ENCODE peak calls at places on chromosomes 2 and 18, in four cellular contexts. One of them, this sample, is unnamed.

GRCh38 chr2:12791906-12792305 is 75.2 kb downstream of the TRIB2 start:
- DNase-seq in Panc1: no peak
- DNase-seq in PC-3: no peak
- DNase-seq in HL-60: no peak
- DNase-seq in this sample: no peak

GRCh38 chr2:222399038-222399783 is 25.1 kb upstream of the SGPP2 start:
- DNase-seq in PC-3: no peak
- DNase-seq in Panc1: no peak
- DNase-seq in HL-60: no peak
- DNase-seq in this sample: no peak

GRCh38 chr2:238141541-238142318 is 3.3 kb downstream of the KLHL30 start:
- DNase-seq in HL-60: peak; percentile 73
- DNase-seq in Panc1: peak; percentile 47
- DNase-seq in PC-3: peak; percentile 86
- DNase-seq in this sample: no peak

GRCh38 chr2:23606968-23607367 is 222.0 kb downstream of the KLHL29 start:
- DNase-seq in Panc1: no peak
- DNase-seq in HL-60: no peak
- DNase-seq in PC-3: peak; percentile 51
- DNase-seq in this sample: no peak

GRCh38 chr2:177692828-177693269 is 300.3 kb downstream of the AGPS start:
- DNase-seq in HL-60: no peak
- DNase-seq in Panc1: no peak
- DNase-seq in PC-3: peak; percentile 63
- DNase-seq in this sample: no peak

GRCh38 chr2:96859338-96859649 is 1.5 kb upstream of the ANKRD39 start:
- DNase-seq in Panc1: no peak
- DNase-seq in HL-60: no peak
- DNase-seq in PC-3: no peak
- DNase-seq in this sample: no peak

GRCh38 chr2:11808016-11808400 is 61.6 kb downstream of the LPIN1 start:
- DNase-seq in HL-60: no peak
- DNase-seq in PC-3: no peak
- DNase-seq in Panc1: no peak
- DNase-seq in this sample: no peak

GRCh38 chr2:212962691-212963090 is 188.7 kb downstream of the IKZF2 start:
- DNase-seq in HL-60: no peak
- DNase-seq in Panc1: no peak
- DNase-seq in PC-3: no peak
- DNase-seq in this sample: no peak

GRCh38 chr2:204665244-204665643 is 120.0 kb downstream of the PARD3B start:
- DNase-seq in PC-3: peak; percentile 67
- DNase-seq in Panc1: no peak
- DNase-seq in HL-60: no peak
- DNase-seq in this sample: no peak

GRCh38 chr2:74472086-74472944 is at the start of gene MRPL53:
- DNase-seq in PC-3: peak; percentile 94
- DNase-seq in HL-60: peak; percentile 96
- DNase-seq in Panc1: peak; percentile 80
- DNase-seq in this sample: peak; percentile 92

GRCh38 chr2:172643142-172643541 is 87.3 kb downstream of the PDK1 start:
- DNase-seq in HL-60: no peak
- DNase-seq in Panc1: no peak
- DNase-seq in PC-3: peak; percentile 90
- DNase-seq in this sample: no peak

GRCh38 chr2:108324531-108325256 is 36.0 kb downstream of the SULT1C2 start:
- DNase-seq in PC-3: peak; percentile 46
- DNase-seq in Panc1: no peak
- DNase-seq in HL-60: no peak
- DNase-seq in this sample: no peak

GRCh38 chr2:149428783-149429182 is 98.4 kb downstream of the LYPD6 start:
- DNase-seq in HL-60: no peak
- DNase-seq in Panc1: no peak
- DNase-seq in PC-3: no peak
- DNase-seq in this sample: no peak

GRCh38 chr18:24827500-24827899 is 367.1 kb downstream of the HRH4 start:
- DNase-seq in Panc1: no peak
- DNase-seq in PC-3: no peak
- DNase-seq in HL-60: no peak
- DNase-seq in this sample: no peak

GRCh38 chr2:148602918-148603561 is 41.5 kb upstream of the EPC2 start:
- DNase-seq in Panc1: no peak
- DNase-seq in PC-3: no peak
- DNase-seq in HL-60: no peak
- DNase-seq in this sample: no peak

GRCh38 chr2:170165129-170165528 is 12.8 kb upstream of the MYO3B start:
- DNase-seq in HL-60: no peak
- DNase-seq in Panc1: no peak
- DNase-seq in PC-3: peak; percentile 76
- DNase-seq in this sample: no peak

GRCh38 chr2:9473985-9474360 is 378 bp upstream of the IAH1 start:
- DNase-seq in PC-3: no peak
- DNase-seq in HL-60: peak; percentile 7
- DNase-seq in Panc1: no peak
- DNase-seq in this sample: no peak

GRCh38 chr2:85992611-85993010 is 103.8 kb upstream of the ST3GAL5 start:
- DNase-seq in Panc1: no peak
- DNase-seq in HL-60: no peak
- DNase-seq in PC-3: no peak
- DNase-seq in this sample: no peak

GRCh38 chr2:100283724-100284501 is 38.4 kb downstream of the LONRF2 start:
- DNase-seq in HL-60: no peak
- DNase-seq in PC-3: peak; percentile 33
- DNase-seq in Panc1: no peak
- DNase-seq in this sample: no peak

GRCh38 chr2:60569680-60570111 is 16.2 kb upstream of the BCL11A start:
- DNase-seq in Panc1: no peak
- DNase-seq in PC-3: no peak
- DNase-seq in HL-60: peak; percentile 35
- DNase-seq in this sample: no peak
- H3K4me3 ChIP-seq in Panc1: peak overlapping the region; percentile 16
- H3K4me3 ChIP-seq in PC-3: no peak overlapping the region
- H3K4me3 ChIP-seq in HL-60: peak overlapping the region; percentile 5
- H3K4me3 ChIP-seq in this sample: peak overlapping the region; percentile 18

DNA sequence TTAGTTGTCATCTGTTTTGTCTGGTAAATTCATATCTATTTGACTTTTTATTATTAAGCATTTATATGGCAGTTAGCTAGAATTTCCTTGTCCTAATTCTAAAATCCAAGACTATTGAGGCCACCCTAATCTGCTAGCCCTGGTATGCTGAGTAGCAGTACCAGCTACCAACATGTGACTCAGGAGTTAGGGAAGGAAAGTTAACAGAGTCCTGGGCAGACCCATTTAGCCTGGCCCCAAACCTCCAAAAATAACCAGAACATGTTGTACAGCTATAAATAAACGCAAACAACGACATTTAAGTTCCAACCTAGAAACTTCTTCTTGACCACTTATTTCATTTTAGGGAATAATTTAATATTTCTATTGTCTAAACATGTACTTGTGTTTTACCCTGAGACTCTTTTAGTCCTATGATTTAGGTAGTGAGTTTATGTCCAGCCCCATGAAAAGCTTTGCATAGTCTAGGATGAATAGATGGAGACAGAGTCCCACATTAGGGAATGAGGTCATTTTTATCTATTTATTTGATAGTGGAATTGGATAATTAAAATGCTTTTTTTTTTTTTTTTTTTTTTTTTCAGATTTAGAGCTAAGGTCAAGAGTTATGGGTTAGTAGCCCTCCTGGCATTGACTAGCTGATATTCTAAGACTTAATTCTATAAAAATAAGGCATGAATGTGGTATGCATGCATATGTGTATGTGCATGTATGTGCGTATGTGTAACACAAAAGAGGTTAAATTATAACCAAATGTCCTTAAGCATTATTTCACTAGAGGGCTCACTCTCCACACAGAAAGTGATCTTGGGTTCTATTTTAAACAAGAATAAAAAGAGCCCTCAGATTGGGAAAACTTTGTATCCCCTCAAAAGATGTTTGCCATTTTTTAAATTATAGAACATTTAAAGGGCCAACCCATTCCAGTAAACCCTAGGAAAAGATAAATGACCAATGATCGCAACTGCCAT is 160.0 kb upstream of the MAPRE2 start:
- DNase-seq in Panc1: no peak
- DNase-seq in HL-60: no peak
- DNase-seq in PC-3: no peak
- DNase-seq in this sample: no peak
- TF ChIP-seq CTCF in Panc1: peak; percentile 34
- TF ChIP-seq CTCF in HL-60: no peak
- TF ChIP-seq CTCF in PC-3: peak; percentile 30
- TF ChIP-seq CTCF in this sample: no peak

GRCh38 chr2:124025896-124026295 is 809 bp downstream of the CNTNAP5 start:
- DNase-seq in Panc1: no peak
- DNase-seq in PC-3: no peak
- DNase-seq in HL-60: no peak
- DNase-seq in this sample: no peak

GRCh38 chr2:124027182-124027581 is 2.1 kb downstream of the CNTNAP5 start:
- DNase-seq in Panc1: peak; percentile 33
- DNase-seq in HL-60: peak; percentile 14
- DNase-seq in PC-3: peak; percentile 75
- DNase-seq in this sample: no peak

GRCh38 chr2:124018894-124019293 is 6.2 kb upstream of the CNTNAP5 start:
- DNase-seq in PC-3: peak; percentile 36
- DNase-seq in Panc1: no peak
- DNase-seq in HL-60: no peak
- DNase-seq in this sample: no peak

GRCh38 chr2:124025349-124025720 is 248 bp downstream of the CNTNAP5 start:
- DNase-seq in HL-60: no peak
- DNase-seq in Panc1: no peak
- DNase-seq in PC-3: no peak
- DNase-seq in this sample: no peak

GRCh38 chr2:124024491-124025348 is at the start of gene CNTNAP5:
- DNase-seq in Panc1: no peak
- DNase-seq in PC-3: no peak
- DNase-seq in HL-60: peak; percentile 3
- DNase-seq in this sample: no peak
- H3K4me3 ChIP-seq in Panc1: no peak within 1 kb of the TSS
- H3K4me3 ChIP-seq in PC-3: no peak within 1 kb of the TSS
- H3K4me3 ChIP-seq in HL-60: no peak within 1 kb of the TSS
- H3K4me3 ChIP-seq in this sample: no peak within 1 kb of the TSS

DNA sequence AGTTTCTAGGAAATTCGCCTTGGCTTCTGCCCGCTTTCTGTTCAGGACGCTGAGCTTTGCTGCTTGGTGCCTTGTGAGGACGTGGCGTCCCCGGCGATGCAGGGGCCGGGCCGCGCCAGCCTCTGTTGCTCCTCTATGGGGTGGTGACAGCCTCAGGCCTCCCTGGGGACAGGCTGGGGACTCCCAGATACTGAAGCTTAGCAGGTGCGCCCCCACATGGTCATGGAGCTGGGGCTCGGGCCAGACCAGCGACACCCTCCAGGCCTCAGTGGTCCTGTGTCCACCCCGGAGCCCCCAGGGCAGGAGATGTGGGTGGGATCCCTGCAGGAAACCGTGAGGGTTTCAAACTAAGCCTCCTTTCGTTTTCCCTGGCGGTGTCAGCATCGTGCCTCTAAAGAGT is 29.2 kb downstream of the KCNG2 start:
- DNase-seq in HL-60: no peak
- DNase-seq in PC-3: no peak
- DNase-seq in Panc1: no peak
- DNase-seq in this sample: no peak
- TF ChIP-seq CTCF in HL-60: no peak
- TF ChIP-seq CTCF in PC-3: peak; percentile 14
- TF ChIP-seq CTCF in Panc1: no peak
- TF ChIP-seq CTCF in this sample: peak; percentile 2

GRCh38 chr18:23135679-23136325 is 517 bp downstream of the CABLES1 start:
- DNase-seq in Panc1: no peak
- DNase-seq in HL-60: peak; percentile 39
- DNase-seq in PC-3: peak; percentile 43
- DNase-seq in this sample: no peak
- H3K4me3 ChIP-seq in Panc1: peak overlapping the region; percentile 69
- H3K4me3 ChIP-seq in HL-60: peak overlapping the region; percentile 61
- H3K4me3 ChIP-seq in PC-3: peak overlapping the region; percentile 76
- H3K4me3 ChIP-seq in this sample: peak overlapping the region; percentile 70

GRCh38 chr18:45342653-45343052 is 272.6 kb upstream of the SLC14A2 start:
- DNase-seq in PC-3: no peak
- DNase-seq in HL-60: no peak
- DNase-seq in Panc1: no peak
- DNase-seq in this sample: no peak

GRCh38 chr18:45342166-45342565 is 273.1 kb upstream of the SLC14A2 start:
- DNase-seq in Panc1: no peak
- DNase-seq in PC-3: no peak
- DNase-seq in HL-60: no peak
- DNase-seq in this sample: no peak

GRCh38 chr18:45339819-45340550 is 275.3 kb upstream of the SLC14A2 start:
- DNase-seq in HL-60: no peak
- DNase-seq in Panc1: no peak
- DNase-seq in PC-3: peak; percentile 40
- DNase-seq in this sample: no peak

GRCh38 chr18:45340884-45341283 is 274.4 kb upstream of the SLC14A2 start:
- DNase-seq in PC-3: peak; percentile 71
- DNase-seq in HL-60: no peak
- DNase-seq in Panc1: no peak
- DNase-seq in this sample: no peak

GRCh38 chr18:45341454-45341853 is 273.8 kb upstream of the SLC14A2 start:
- DNase-seq in Panc1: no peak
- DNase-seq in HL-60: no peak
- DNase-seq in PC-3: no peak
- DNase-seq in this sample: no peak
- TF ChIP-seq CTCF in Panc1: no peak
- TF ChIP-seq CTCF in HL-60: no peak
- TF ChIP-seq CTCF in PC-3: no peak
- TF ChIP-seq CTCF in this sample: peak; percentile 14

GRCh38 chr2:114762986-114763385 is 320.5 kb downstream of the DPP10 start:
- DNase-seq in HL-60: no peak
- DNase-seq in PC-3: no peak
- DNase-seq in Panc1: no peak
- DNase-seq in this sample: no peak
- H3K4me3 ChIP-seq in HL-60: no peak overlapping the region
- H3K4me3 ChIP-seq in PC-3: no peak overlapping the region
- H3K4me3 ChIP-seq in Panc1: no peak overlapping the region
- H3K4me3 ChIP-seq in this sample: no peak overlapping the region

DNA sequence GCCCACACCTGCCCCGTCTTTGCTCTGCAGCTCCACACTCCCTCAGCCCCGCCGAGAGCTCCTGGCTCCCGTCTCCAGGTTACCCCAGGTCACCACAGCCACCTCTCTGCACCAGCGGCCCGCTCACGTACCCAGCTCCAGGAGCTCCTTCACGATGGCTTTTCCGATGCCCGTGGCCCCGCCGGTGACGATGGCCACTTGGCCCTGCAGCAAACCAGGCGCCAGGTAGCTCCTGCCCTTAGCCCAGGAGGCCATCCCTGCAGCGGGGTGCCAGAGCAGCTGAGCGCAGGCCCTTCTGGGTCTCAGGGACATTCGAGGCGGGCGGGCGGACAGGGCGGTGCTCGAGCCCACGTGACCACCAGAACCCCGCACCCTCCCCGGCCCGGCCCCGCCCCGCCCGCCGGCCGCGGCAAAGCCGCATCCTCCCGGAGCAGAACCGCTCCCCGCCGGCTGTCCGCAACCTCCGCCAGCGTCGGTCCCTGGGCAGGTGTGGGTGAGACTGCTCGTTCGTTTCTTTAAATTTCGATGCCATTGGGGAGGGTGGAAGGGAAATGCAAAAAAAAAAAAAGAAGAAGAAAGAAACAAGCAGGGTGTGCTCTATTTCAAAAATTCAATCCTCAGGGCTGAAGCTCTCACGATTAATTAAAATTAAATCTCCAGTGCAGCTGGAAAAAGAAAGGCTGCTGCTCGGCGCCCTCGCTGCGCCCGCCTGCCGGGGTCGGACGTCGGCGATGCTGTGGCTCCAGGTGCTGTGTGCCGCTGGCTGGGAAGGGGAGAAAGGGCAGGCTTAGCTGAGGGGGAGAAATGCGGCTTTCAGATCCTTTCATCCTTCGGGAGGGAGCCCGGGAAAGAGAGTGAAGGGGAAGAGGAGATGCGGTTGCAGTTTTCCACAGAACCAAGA is at the start of the genes PECR and TMEM169:
- DNase-seq in HL-60: no peak
- DNase-seq in PC-3: peak; percentile 67
- DNase-seq in Panc1: no peak
- DNase-seq in this sample: peak; percentile 27
- TF ChIP-seq CTCF in HL-60: no peak
- TF ChIP-seq CTCF in PC-3: no peak
- TF ChIP-seq CTCF in Panc1: no peak
- TF ChIP-seq CTCF in this sample: no peak

This sample was measured in GM12864.